ENCODE peak calls at places on chromosomes 12 and 14, in four cellular contexts. A is HCT116, W is ELF-1, P is fibroblast of pulmonary artery. Y is an unnamed sample.

GRCh38 chr12:28872654-28873268 is 276.3 kb upstream of the FAR2 start:
- DNase-seq in A (peak; percentile 46), W (peak; percentile 19), P (peak; percentile 79), Y (peak; percentile 68)

GRCh38 chr12:19572920-19573558 is 133.7 kb downstream of the AEBP2 start:
- DNase-seq in P (peak; percentile 70), W (peak; percentile 80), A (peak; percentile 32), Y (peak; percentile 83)

GRCh38 chr12:6500466-6500865 is 6.6 kb downstream of the NCAPD2 start:
- DNase-seq in W (no peak), P (no peak), A (no peak), Y (peak; percentile 70)

GRCh38 chr12:96247567-96247962 is 53.4 kb downstream of the ELK3 start:
- DNase-seq in W (no peak), A (no peak), P (no peak), Y (no peak)

GRCh38 chr12:67996347-67996746 is 7.1 kb downstream of the IFNG-AS1 start:
- DNase-seq in W (no peak), P (no peak), A (no peak), Y (no peak)

GRCh38 chr14:97377550-97377949 is 580.4 kb downstream of the VRK1 start:
- DNase-seq in W (no peak), P (no peak), A (no peak), Y (no peak)

GRCh38 chr12:124126950-124127349 is 153.9 kb downstream of the ZNF664 start:
- DNase-seq in P (no peak), W (no peak), A (no peak), Y (no peak)

GRCh38 chr14:61911534-61911933 is 149.3 kb downstream of the SNAPC1 start:
- DNase-seq in P (no peak), W (no peak), A (no peak), Y (no peak)

GRCh38 chr12:91920740-91921139 is 224.9 kb downstream of the BTG1 start:
- DNase-seq in P (no peak), W (no peak), A (no peak), Y (no peak)

GRCh38 chr12:51661836-51662235 is 70.8 kb downstream of the SCN8A start:
- DNase-seq in P (no peak), W (no peak), A (no peak), Y (no peak)

GRCh38 chr12:11607313-11608081 is 42.0 kb upstream of the ETV6 start:
- DNase-seq in P (peak; percentile 44), W (peak; percentile 72), A (no peak), Y (no peak)